ENCODE peak calls at places on chromosomes 1 and 21, in four cellular contexts. One of them, this sample, is unnamed.

GRCh38 chr1:235304549-235305451 is 23.2 kb downstream of the ARID4B start:
- DNase-seq in H9: no peak
- DNase-seq in activated B cell treated with CpG ODN at 0.5 μM for 24 hours: no peak
- DNase-seq in NB4: no peak
- DNase-seq in this sample: peak

GRCh38 chr1:61993331-61993961 is 201.2 kb upstream of the L1TD1 start:
- DNase-seq in NB4: no peak
- DNase-seq in activated B cell treated with CpG ODN at 0.5 μM for 24 hours: no peak
- DNase-seq in H9: no peak
- DNase-seq in this sample: no peak

GRCh38 chr1:152440635-152441471 is 26.8 kb upstream of the CRNN start:
- DNase-seq in H9: peak
- DNase-seq in activated B cell treated with CpG ODN at 0.5 μM for 24 hours: peak
- DNase-seq in NB4: peak
- DNase-seq in this sample: peak

GRCh38 chr1:27528701-27529637 is 39.0 kb upstream of the WASF2 start:
- DNase-seq in activated B cell treated with CpG ODN at 0.5 μM for 24 hours: no peak
- DNase-seq in NB4: peak
- DNase-seq in H9: no peak
- DNase-seq in this sample: no peak

GRCh38 chr1:108561731-108562326 is 1.9 kb downstream of the EEIG2 start:
- DNase-seq in H9: peak
- DNase-seq in NB4: peak
- DNase-seq in activated B cell treated with CpG ODN at 0.5 μM for 24 hours: peak
- DNase-seq in this sample: peak

GRCh38 chr1:234970731-234971476 is 157.7 kb downstream of the TOMM20 start:
- DNase-seq in activated B cell treated with CpG ODN at 0.5 μM for 24 hours: no peak
- DNase-seq in NB4: peak
- DNase-seq in H9: peak
- DNase-seq in this sample: peak

GRCh38 chr1:162276493-162276892 is 100.2 kb downstream of the SPATA46 start:
- DNase-seq in NB4: peak
- DNase-seq in H9: no peak
- DNase-seq in activated B cell treated with CpG ODN at 0.5 μM for 24 hours: no peak
- DNase-seq in this sample: no peak

GRCh38 chr1:227427411-227427810 is 109.1 kb upstream of the CDC42BPA start:
- DNase-seq in NB4: no peak
- DNase-seq in H9: no peak
- DNase-seq in activated B cell treated with CpG ODN at 0.5 μM for 24 hours: no peak
- DNase-seq in this sample: no peak

GRCh38 chr1:37038079-37038702 is 3.9 kb upstream of the GRIK3 start:
- DNase-seq in activated B cell treated with CpG ODN at 0.5 μM for 24 hours: no peak
- DNase-seq in NB4: peak
- DNase-seq in H9: peak
- DNase-seq in this sample: peak

GRCh38 chr1:30842698-30843354 is 65.7 kb downstream of the SDC3 start:
- DNase-seq in H9: no peak
- DNase-seq in activated B cell treated with CpG ODN at 0.5 μM for 24 hours: no peak
- DNase-seq in NB4: no peak
- DNase-seq in this sample: no peak

GRCh38 chr1:119549719-119550141 is 42.7 kb downstream of the HSD3B1 start:
- DNase-seq in H9: peak
- DNase-seq in activated B cell treated with CpG ODN at 0.5 μM for 24 hours: no peak
- DNase-seq in NB4: peak
- DNase-seq in this sample: peak

GRCh38 chr1:109777436-109777835 is 13.7 kb upstream of the EPS8L3 start:
- DNase-seq in NB4: no peak
- DNase-seq in activated B cell treated with CpG ODN at 0.5 μM for 24 hours: no peak
- DNase-seq in H9: no peak
- DNase-seq in this sample: no peak

GRCh38 chr1:39826583-39826982 is 37.9 kb upstream of the BMP8B start:
- DNase-seq in H9: no peak
- DNase-seq in activated B cell treated with CpG ODN at 0.5 μM for 24 hours: no peak
- DNase-seq in NB4: no peak
- DNase-seq in this sample: no peak

GRCh38 chr1:170010443-170010842 is 64.1 kb downstream of the KIFAP3 start:
- DNase-seq in H9: no peak
- DNase-seq in activated B cell treated with CpG ODN at 0.5 μM for 24 hours: no peak
- DNase-seq in NB4: peak
- DNase-seq in this sample: peak

GRCh38 chr1:93180723-93181613 is at the start of gene CCDC18:
- DNase-seq in NB4: peak
- DNase-seq in H9: no peak
- DNase-seq in activated B cell treated with CpG ODN at 0.5 μM for 24 hours: no peak
- DNase-seq in this sample: peak

GRCh38 chr1:21576031-21576797 is 67.0 kb downstream of the ALPL start:
- DNase-seq in NB4: no peak
- DNase-seq in H9: no peak
- DNase-seq in activated B cell treated with CpG ODN at 0.5 μM for 24 hours: no peak
- DNase-seq in this sample: no peak

GRCh38 chr1:20119351-20119750 is at the start of gene PLA2G2D:
- DNase-seq in H9: no peak
- DNase-seq in NB4: no peak
- DNase-seq in activated B cell treated with CpG ODN at 0.5 μM for 24 hours: no peak
- DNase-seq in this sample: no peak

GRCh38 chr21:43911015-43911934 is 46.3 kb downstream of the AGPAT3 start:
- DNase-seq in NB4: peak
- DNase-seq in H9: no peak
- DNase-seq in activated B cell treated with CpG ODN at 0.5 μM for 24 hours: no peak
- DNase-seq in this sample: no peak

GRCh38 chr1:222095606-222096475 is 354.0 kb upstream of the DUSP10 start:
- DNase-seq in H9: peak
- DNase-seq in activated B cell treated with CpG ODN at 0.5 μM for 24 hours: no peak
- DNase-seq in NB4: peak
- DNase-seq in this sample: peak

GRCh38 chr21:33230518-33231324 is 983 bp downstream of the IFNAR2 start:
- DNase-seq in H9: peak
- DNase-seq in NB4: peak
- DNase-seq in activated B cell treated with CpG ODN at 0.5 μM for 24 hours: peak
- DNase-seq in this sample: peak
- TF ChIP-seq CTCF in H9: peak
- TF ChIP-seq CTCF in NB4: no peak
- TF ChIP-seq CTCF in activated B cell treated with CpG ODN at 0.5 μM for 24 hours: no peak
- TF ChIP-seq CTCF in this sample: no peak

GRCh38 chr21:46001821-46002681 is 20.5 kb downstream of the COL6A1 start:
- DNase-seq in H9: peak
- DNase-seq in activated B cell treated with CpG ODN at 0.5 μM for 24 hours: no peak
- DNase-seq in NB4: no peak
- DNase-seq in this sample: no peak

GRCh38 chr21:45998871-45999580 is 17.5 kb downstream of the COL6A1 start:
- DNase-seq in H9: peak
- DNase-seq in NB4: no peak
- DNase-seq in activated B cell treated with CpG ODN at 0.5 μM for 24 hours: no peak
- DNase-seq in this sample: peak

GRCh38 chr21:45999581-46000181 is 18.1 kb downstream of the COL6A1 start:
- DNase-seq in activated B cell treated with CpG ODN at 0.5 μM for 24 hours: no peak
- DNase-seq in NB4: no peak
- DNase-seq in H9: peak
- DNase-seq in this sample: peak

GRCh38 chr21:46000731-46001641 is 19.4 kb downstream of the COL6A1 start:
- DNase-seq in activated B cell treated with CpG ODN at 0.5 μM for 24 hours: no peak
- DNase-seq in NB4: no peak
- DNase-seq in H9: peak
- DNase-seq in this sample: peak

GRCh38 chr21:46000182-46000730 is 18.7 kb downstream of the COL6A1 start:
- DNase-seq in H9: peak
- DNase-seq in activated B cell treated with CpG ODN at 0.5 μM for 24 hours: no peak
- DNase-seq in NB4: no peak
- DNase-seq in this sample: peak
- TF ChIP-seq CTCF in H9: no peak
- TF ChIP-seq CTCF in activated B cell treated with CpG ODN at 0.5 μM for 24 hours: no peak
- TF ChIP-seq CTCF in NB4: no peak
- TF ChIP-seq CTCF in this sample: no peak

GRCh38 chr1:219176168-219176567 is 2.5 kb downstream of the LYPLAL1 start:
- DNase-seq in H9: no peak
- DNase-seq in activated B cell treated with CpG ODN at 0.5 μM for 24 hours: no peak
- DNase-seq in NB4: no peak
- DNase-seq in this sample: no peak
- TF ChIP-seq CTCF in H9: no peak
- TF ChIP-seq CTCF in activated B cell treated with CpG ODN at 0.5 μM for 24 hours: no peak
- TF ChIP-seq CTCF in NB4: no peak
- TF ChIP-seq CTCF in this sample: no peak

GRCh38 chr21:23579573-23579972 is 2027.7 kb downstream of the MRPL39 start:
- DNase-seq in NB4: no peak
- DNase-seq in H9: no peak
- DNase-seq in activated B cell treated with CpG ODN at 0.5 μM for 24 hours: no peak
- DNase-seq in this sample: no peak

GRCh38 chr21:23574932-23575331 is 2032.3 kb downstream of the MRPL39 start:
- DNase-seq in H9: peak
- DNase-seq in NB4: no peak
- DNase-seq in activated B cell treated with CpG ODN at 0.5 μM for 24 hours: no peak
- DNase-seq in this sample: no peak

GRCh38 chr21:23578027-23578426 is 2029.3 kb downstream of the MRPL39 start:
- DNase-seq in NB4: no peak
- DNase-seq in activated B cell treated with CpG ODN at 0.5 μM for 24 hours: no peak
- DNase-seq in H9: no peak
- DNase-seq in this sample: no peak
- TF ChIP-seq CTCF in NB4: no peak
- TF ChIP-seq CTCF in activated B cell treated with CpG ODN at 0.5 μM for 24 hours: no peak
- TF ChIP-seq CTCF in H9: no peak
- TF ChIP-seq CTCF in this sample: no peak

DNA sequence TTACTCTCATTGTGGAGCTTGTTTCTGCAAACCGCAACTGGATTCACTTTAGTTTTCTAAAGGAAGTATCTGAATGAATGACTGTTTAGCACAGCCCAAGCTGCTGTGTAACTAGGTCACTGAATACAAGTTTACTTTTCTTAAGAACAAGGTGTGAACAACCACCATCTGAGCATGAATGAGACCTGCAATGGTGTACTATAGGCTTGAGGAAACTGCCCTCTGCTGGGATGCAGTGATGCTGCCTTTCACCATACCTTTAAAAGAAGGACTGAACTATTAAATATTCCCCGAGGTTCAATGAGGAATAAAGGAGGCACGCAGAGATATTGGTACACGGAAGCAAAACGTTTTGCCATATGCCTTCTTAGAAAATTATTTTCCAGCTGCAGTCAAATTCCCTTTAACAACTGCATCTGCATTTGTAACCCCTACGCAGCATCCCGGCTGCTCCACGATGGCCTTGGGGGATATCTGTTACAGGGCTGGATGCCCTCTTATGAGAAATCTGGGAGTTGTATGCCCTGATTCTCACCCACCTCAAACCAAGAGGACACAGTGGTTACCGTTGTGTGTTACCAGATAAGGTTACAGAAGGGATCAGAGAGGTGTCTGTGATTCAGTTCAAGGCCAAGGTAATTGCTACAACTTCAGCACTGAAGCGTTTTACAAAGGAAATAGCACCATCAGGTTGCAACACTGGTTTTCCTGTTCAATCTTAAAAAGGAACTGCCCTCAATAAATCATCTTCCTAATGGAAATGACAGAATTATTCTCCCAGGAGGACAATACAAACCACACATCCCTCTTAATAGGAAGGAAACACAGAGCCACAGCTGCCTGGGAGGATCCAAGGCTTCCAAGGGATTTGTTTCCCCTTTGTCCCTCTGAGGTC is 470.5 kb downstream of the LTN1 start:
- DNase-seq in H9: peak
- DNase-seq in activated B cell treated with CpG ODN at 0.5 μM for 24 hours: no peak
- DNase-seq in NB4: peak
- DNase-seq in this sample: peak
- TF ChIP-seq CTCF in H9: peak
- TF ChIP-seq CTCF in activated B cell treated with CpG ODN at 0.5 μM for 24 hours: no peak
- TF ChIP-seq CTCF in NB4: no peak
- TF ChIP-seq CTCF in this sample: no peak

GRCh38 chr1:172356620-172357019 is 63.9 kb upstream of the C1orf105 start:
- DNase-seq in H9: no peak
- DNase-seq in NB4: no peak
- DNase-seq in activated B cell treated with CpG ODN at 0.5 μM for 24 hours: no peak
- DNase-seq in this sample: peak
- TF ChIP-seq CTCF in H9: no peak
- TF ChIP-seq CTCF in NB4: no peak
- TF ChIP-seq CTCF in activated B cell treated with CpG ODN at 0.5 μM for 24 hours: no peak
- TF ChIP-seq CTCF in this sample: no peak

GRCh38 chr1:43225168-43225567 is 44.6 kb upstream of the TMEM125 start:
- DNase-seq in H9: no peak
- DNase-seq in activated B cell treated with CpG ODN at 0.5 μM for 24 hours: no peak
- DNase-seq in NB4: peak
- DNase-seq in this sample: no peak
- TF ChIP-seq CTCF in H9: no peak
- TF ChIP-seq CTCF in activated B cell treated with CpG ODN at 0.5 μM for 24 hours: no peak
- TF ChIP-seq CTCF in NB4: no peak
- TF ChIP-seq CTCF in this sample: no peak

This sample was measured in activated CD8-positive, alpha-beta T cell treated with anti-CD3 and anti-CD28 coated beads for 36 hours.